ENCODE peak calls at places on chromosomes 6 and 20, in five cellular contexts. N is BJ, F is GOT3, Z is endothelial cell of umbilical vein, D is mesothelial cell of epicardium. G is an unnamed sample.

GRCh38 chr6:44237021-44237812 is 9.7 kb upstream of the HSP90AB1 start:
- DNase-seq in N (peak; percentile 85), F (peak; percentile 89), Z (peak; percentile 98), D (no peak), G (peak; percentile 95)

GRCh38 chr6:149917679-149918078 is 5.2 kb downstream of the RAET1G start:
- DNase-seq in N (no peak), F (no peak), Z (no peak), D (no peak), G (no peak)

GRCh38 chr20:61218886-61219480 is 33.1 kb upstream of the CDH4 start:
- DNase-seq in N (peak; percentile 51), F (no peak), Z (no peak), D (no peak), G (peak; percentile 5)

GRCh38 chr6:114064862-114065261 is 93.9 kb upstream of the HDAC2 start:
- DNase-seq in N (no peak), F (no peak), Z (no peak), D (no peak), G (no peak)

GRCh38 chr6:147774856-147775255 is 266.4 kb downstream of the SAMD5 start:
- DNase-seq in N (no peak), F (no peak), Z (no peak), D (no peak), G (no peak)

GRCh38 chr6:20119446-20119845 is 92.8 kb downstream of the MBOAT1 start:
- DNase-seq in N (no peak), F (no peak), Z (no peak), D (no peak), G (no peak)

GRCh38 chr6:165819394-165819793 is 156.4 kb upstream of the PDE10A start:
- DNase-seq in N (no peak), F (peak; percentile 14), Z (no peak), D (no peak), G (no peak)

GRCh38 chr6:1870902-1871301 is 261.2 kb downstream of the FOXC1 start:
- DNase-seq in N (no peak), F (no peak), Z (no peak), D (no peak), G (no peak)

GRCh38 chr20:32484221-32485125 is 100.7 kb downstream of the NOL4L start:
- DNase-seq in N (no peak), F (no peak), Z (peak; percentile 62), D (peak; percentile 62), G (no peak)

GRCh38 chr20:6767166-6767535 is 335 bp upstream of the BMP2 start:
- DNase-seq in N (no peak), F (no peak), Z (no peak), D (no peak), G (no peak)

GRCh38 chr6:43268348-43268685 is 25.0 kb downstream of the TTBK1 start:
- DNase-seq in N (no peak), F (no peak), Z (no peak), D (no peak), G (no peak)

GRCh38 chr6:139184050-139184826 is 49.4 kb downstream of the HECA start:
- DNase-seq in N (no peak), F (no peak), Z (no peak), D (no peak), G (no peak)

GRCh38 chr6:16470502-16471221 is 232.3 kb downstream of the GMPR start:
- DNase-seq in N (no peak), F (no peak), Z (no peak), D (no peak), G (no peak)

GRCh38 chr6:53335224-53335994 is 13.3 kb downstream of the ELOVL5 start:
- DNase-seq in N (no peak), F (no peak), Z (no peak), D (no peak), G (no peak)